ENCODE peak calls at places on chromosomes 1 and 21, in seven cellular contexts. S is H1, Z is GM12878, G is endothelial cell of umbilical vein, Y is GM23338, J is K562, H is HCT116. W is an unnamed sample.

GRCh38 chr1:89780721-89781120 is 40.1 kb upstream of the LRRC8D start:
- DNase-seq in G (peak), Y (peak), H (peak), Z (no peak), J (peak), S (no peak), W (peak)

GRCh38 chr1:200625381-200625824 is 4.9 kb upstream of the KIF14 start:
- DNase-seq in S (no peak), G (no peak), Y (no peak), H (no peak), Z (peak), J (no peak), W (no peak)

GRCh38 chr1:85606414-85606800 is 25.8 kb downstream of the CCN1 start:
- DNase-seq in S (no peak), Z (no peak), H (no peak), G (no peak), Y (no peak), J (no peak), W (no peak)

GRCh38 chr1:227887697-227888403 is 59.9 kb downstream of the WNT9A start:
- DNase-seq in H (no peak), J (no peak), Y (peak), Z (no peak), S (peak), G (peak), W (no peak)

GRCh38 chr1:7584643-7585042 is 186.5 kb upstream of the VAMP3 start:
- DNase-seq in G (no peak), H (no peak), S (no peak), J (peak), Y (no peak), Z (no peak), W (no peak)

GRCh38 chr1:174021611-174022079 is 512 bp downstream of the RC3H1 start:
- DNase-seq in G (peak), J (peak), H (no peak), Y (peak), Z (no peak), S (peak), W (peak)

GRCh38 chr1:159821171-159821867 is 5.4 kb upstream of the SLAMF8 start:
- DNase-seq in Z (no peak), S (no peak), G (no peak), Y (peak), H (no peak), J (peak), W (no peak)

GRCh38 chr1:200217703-200218102 is 190.2 kb downstream of the NR5A2 start:
- DNase-seq in Y (no peak), S (no peak), H (no peak), J (no peak), Z (peak), G (no peak), W (no peak)

GRCh38 chr1:155944396-155944728 is 2.9 kb downstream of the RXFP4 start:
- DNase-seq in Y (no peak), G (no peak), J (no peak), S (no peak), H (no peak), Z (no peak), W (no peak)

GRCh38 chr1:89261926-89262540 is 10.6 kb downstream of the GBP5 start:
- DNase-seq in Y (peak), J (no peak), H (peak), G (no peak), Z (no peak), S (no peak), W (no peak)

GRCh38 chr1:109615879-109616278 is 3.5 kb downstream of the GNAT2 start:
- DNase-seq in Y (no peak), H (no peak), Z (no peak), S (no peak), J (peak), G (peak), W (no peak)

GRCh38 chr1:14543191-14543849 is 55.2 kb upstream of the KAZN start:
- DNase-seq in J (no peak), S (no peak), Z (no peak), Y (no peak), G (no peak), H (no peak), W (no peak)

GRCh38 chr21:33300701-33301631 is 23.8 kb upstream of the IFNAR1 start:
- DNase-seq in Z (no peak), H (no peak), G (peak), Y (no peak), S (peak), J (peak), W (no peak)

GRCh38 chr1:84598418-84598817 is 24.2 kb upstream of the CTBS start:
- DNase-seq in J (no peak), H (no peak), S (no peak), Z (no peak), Y (no peak), G (no peak), W (no peak)

GRCh38 chr1:162976628-162977027 is 92.5 kb upstream of the RGS4 start:
- DNase-seq in H (no peak), Z (no peak), S (no peak), Y (no peak), G (no peak), J (no peak), W (no peak)

GRCh38 chr21:45929477-45929876 is 52.1 kb upstream of the COL6A1 start:
- DNase-seq in J (no peak), G (no peak), H (no peak), S (no peak), Z (no peak), Y (no peak), W (no peak)

GRCh38 chr1:27122652-27123051 is 32.3 kb downstream of the SLC9A1 start:
- DNase-seq in G (peak), S (no peak), Y (peak), Z (no peak), J (peak), H (no peak), W (peak)

GRCh38 chr1:28631713-28632112 is 11.2 kb downstream of the TAF12 start:
- DNase-seq in G (no peak), Y (no peak), H (no peak), S (no peak), J (no peak), Z (no peak), W (no peak)

GRCh38 chr1:87495147-87495546 is 166.5 kb downstream of the LMO4 start:
- DNase-seq in H (no peak), J (peak), S (no peak), Y (peak), G (no peak), Z (no peak), W (no peak)

GRCh38 chr1:198467342-198467741 is 73.1 kb downstream of the ATP6V1G3 start:
- DNase-seq in G (no peak), J (no peak), Y (no peak), S (no peak), Z (no peak), H (no peak), W (no peak)

GRCh38 chr1:33445108-33445507 is 14.2 kb upstream of the PHC2 start:
- DNase-seq in Z (no peak), J (no peak), Y (no peak), S (peak), G (no peak), H (no peak), W (no peak)

GRCh38 chr1:202283379-202283844 is 58.3 kb downstream of the UBE2T start:
- DNase-seq in S (no peak), J (no peak), Z (no peak), Y (no peak), H (peak), G (no peak), W (no peak)

GRCh38 chr1:114558548-114558947 is 22.9 kb downstream of the BCAS2 start:
- DNase-seq in Z (no peak), J (peak), H (peak), S (no peak), Y (peak), G (no peak), W (peak)

GRCh38 chr1:37606481-37607263 is 10.9 kb upstream of the GNL2 start:
- DNase-seq in S (no peak), Y (no peak), Z (no peak), H (no peak), J (no peak), G (no peak), W (no peak)

GRCh38 chr1:1206376-1207253 is at the start of gene TNFRSF18:
- DNase-seq in G (no peak), Y (peak), H (peak), S (no peak), J (no peak), Z (no peak), W (no peak)

GRCh38 chr1:160258177-160258798 is 4.1 kb downstream of the DCAF8 start:
- DNase-seq in H (no peak), Z (no peak), S (no peak), G (no peak), J (no peak), Y (no peak), W (no peak)

GRCh38 chr1:246117066-246117791 is 389.9 kb downstream of the SMYD3 start:
- DNase-seq in J (peak), S (no peak), G (peak), Z (peak), Y (peak), H (no peak), W (peak)

GRCh38 chr1:76951185-76951584 is 83.9 kb downstream of the ST6GALNAC5 start:
- DNase-seq in H (no peak), Z (no peak), S (no peak), J (no peak), Y (no peak), G (no peak), W (peak)

GRCh38 chr1:94048413-94049164 is 72.4 kb downstream of the ABCA4 start:
- DNase-seq in Y (peak), G (peak), J (no peak), Z (no peak), H (no peak), S (no peak), W (peak)

GRCh38 chr1:240435996-240436566 is 175.9 kb downstream of the GREM2 start:
- DNase-seq in G (no peak), S (no peak), J (no peak), H (no peak), Y (no peak), Z (no peak), W (no peak)

GRCh38 chr1:192225713-192226112 is 67.5 kb downstream of the RGS18 start:
- DNase-seq in G (peak), Y (no peak), S (no peak), J (no peak), H (no peak), Z (no peak), W (no peak)

GRCh38 chr21:37532868-37533780 is 166.6 kb downstream of the DYRK1A start:
- DNase-seq in Y (no peak), Z (no peak), J (peak), G (no peak), H (peak), S (peak), W (no peak)

GRCh38 chr1:50300303-50300702 is 122.9 kb downstream of the DMRTA2 start:
- DNase-seq in J (no peak), H (no peak), G (no peak), S (no peak), Z (no peak), Y (no peak), W (no peak)
- TF ChIP-seq EZH2 in J (no peak), H (no peak), G (no peak), S (no peak), Z (no peak), Y (no peak), W (no peak)

GRCh38 chr1:6040444-6040843 is 5.2 kb upstream of the KCNAB2 start:
- DNase-seq in J (no peak), Z (no peak), H (no peak), Y (no peak), G (no peak), S (no peak), W (no peak)

GRCh38 chr1:6038603-6039002 is 7.1 kb upstream of the KCNAB2 start:
- DNase-seq in Z (no peak), J (no peak), Y (no peak), S (no peak), H (no peak), G (no peak), W (no peak)

GRCh38 chr1:6039031-6039430 is 6.7 kb upstream of the KCNAB2 start:
- DNase-seq in Z (no peak), G (no peak), J (no peak), S (no peak), H (no peak), Y (no peak), W (no peak)

GRCh38 chr1:6041432-6042062 is 4.1 kb upstream of the KCNAB2 start:
- DNase-seq in Y (peak), G (peak), H (no peak), J (peak), S (peak), Z (no peak), W (no peak)

GRCh38 chr1:6040859-6041415 is 4.8 kb upstream of the KCNAB2 start:
- DNase-seq in S (no peak), Z (no peak), G (no peak), Y (no peak), J (no peak), H (no peak), W (no peak)
- TF ChIP-seq POLR2AphosphoS5 in S (no peak), Z (no peak), G (no peak), Y (no peak), J (no peak), H (no peak), W (no peak)

GRCh38 chr1:180259431-180260338 is 29.6 kb downstream of the LHX4 start:
- DNase-seq in H (no peak), G (no peak), S (no peak), J (no peak), Z (no peak), Y (no peak), W (no peak)
- TF ChIP-seq EZH2 in H (no peak), G (no peak), S (no peak), J (no peak), Z (no peak), Y (no peak), W (no peak)

GRCh38 chr1:218476385-218476784 is 131.2 kb downstream of the TGFB2 start:
- DNase-seq in Y (no peak), S (no peak), H (no peak), Z (no peak), G (peak), J (no peak), W (peak)
- TF ChIP-seq POLR2AphosphoS5 in Y (no peak), S (no peak), H (no peak), Z (no peak), G (no peak), J (no peak), W (no peak)